ENCODE peak calls at places on chromosomes 1 and 21, in four cellular contexts. B is mucosa of descending colon, Q is GM12878, G is right lobe of liver. Z is an unnamed sample. For H3K4me1, the result is how much of the 10 kb centered on the place peaks cover.

GRCh38 chr1:3105167-3105863 is 36.3 kb downstream of the PRDM16 start:
- DNase-seq in B (no peak), G (no peak), Q (no peak), Z (no peak)

GRCh38 chr1:116360435-116361173 is 12.4 kb upstream of the ATP1A1 start:
- DNase-seq in B (no peak), Q (no peak), G (no peak), Z (no peak)

GRCh38 chr1:151862604-151863003 is 9.1 kb upstream of the THEM5 start:
- DNase-seq in Q (no peak), B (no peak), G (no peak), Z (no peak)

GRCh38 chr1:198686069-198686728 is 47.4 kb downstream of the PTPRC start:
- DNase-seq in B (no peak), G (no peak), Q (no peak), Z (no peak)

GRCh38 chr1:241838831-241839365 is 9.1 kb upstream of the EXO1 start:
- DNase-seq in Q (no peak), G (no peak), B (no peak), Z (no peak)

GRCh38 chr21:16304189-16304588 is 574.4 kb downstream of the USP25 start:
- DNase-seq in G (no peak), Q (no peak), B (no peak), Z (no peak)

GRCh38 chr1:115969509-115969908 is 6.8 kb upstream of the SLC22A15 start:
- DNase-seq in Q (no peak), B (no peak), G (no peak), Z (no peak)

GRCh38 chr1:29532741-29533140 is 296.4 kb downstream of the PTPRU start:
- DNase-seq in B (no peak), Q (no peak), G (no peak), Z (no peak)

GRCh38 chr1:41455479-41456271 is 28.8 kb downstream of the EDN2 start:
- DNase-seq in G (no peak), B (no peak), Q (no peak), Z (peak)

GRCh38 chr1:171142451-171143121 is 42.5 kb upstream of the FMO2 start:
- DNase-seq in Q (no peak), G (no peak), B (no peak), Z (no peak)

GRCh38 chr1:60765204-60765603 is 317.2 kb upstream of the NFIA start:
- DNase-seq in G (no peak), Q (no peak), B (no peak), Z (no peak)

GRCh38 chr21:15617968-15618367 is 111.8 kb upstream of the USP25 start:
- DNase-seq in Q (no peak), G (no peak), B (no peak), Z (no peak)

GRCh38 chr1:10682449-10683365 is 113.7 kb downstream of the CASZ1 start:
- DNase-seq in G (no peak), Q (no peak), B (no peak), Z (no peak)
- H3K4me1 ChIP-seq in G (under half), Q (under half), B (under half), Z (half or more)

DNA sequence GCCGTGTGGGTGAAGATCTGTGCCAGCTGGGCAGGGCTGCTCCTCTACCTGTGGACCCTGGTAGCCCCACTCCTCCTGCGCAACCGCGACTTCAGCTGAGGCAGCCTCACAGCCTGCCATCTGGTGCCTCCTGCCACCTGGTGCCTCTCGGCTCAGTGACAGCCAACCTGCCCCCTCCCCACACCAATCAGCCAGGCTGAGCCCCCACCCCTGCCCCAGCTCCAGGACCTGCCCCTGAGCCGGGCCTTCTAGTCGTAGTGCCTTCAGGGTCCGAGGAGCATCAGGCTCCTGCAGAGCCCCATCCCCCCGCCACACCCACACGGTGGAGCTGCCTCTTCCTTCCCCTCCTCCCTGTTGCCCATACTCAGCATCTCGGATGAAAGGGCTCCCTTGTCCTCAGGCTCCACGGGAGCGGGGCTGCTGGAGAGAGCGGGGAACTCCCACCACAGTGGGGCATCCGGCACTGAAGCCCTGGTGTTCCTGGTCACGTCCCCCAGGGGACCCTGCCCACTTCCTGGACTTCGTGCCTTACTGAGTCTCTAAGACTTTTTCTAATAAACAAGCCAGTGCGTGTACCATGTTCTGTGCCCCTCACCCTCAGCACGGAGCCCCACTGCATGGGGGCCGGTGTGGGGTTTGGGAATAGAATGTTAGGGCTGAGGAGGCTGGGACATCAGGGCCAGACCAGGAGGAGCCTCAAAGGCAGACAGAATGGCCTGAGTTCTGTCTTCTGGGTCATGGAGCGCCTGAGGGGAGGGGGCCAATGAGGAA is 21.3 kb downstream of the SERINC2 start:
- DNase-seq in Q (no peak), G (no peak), B (no peak), Z (no peak)
- TF ChIP-seq CTCF in Q (no peak), G (no peak), B (no peak), Z (no peak)

GRCh38 chr1:56258395-56258794 is 321.0 kb downstream of the PLPP3 start:
- DNase-seq in Q (no peak), B (no peak), G (no peak), Z (no peak)
- H3K4me3 ChIP-seq in Q (no peak), B (no peak), G (no peak), Z (no peak)

GRCh38 chr1:155006601-155007101 is 4.0 kb downstream of the ZBTB7B start:
- DNase-seq in Q (no peak), G (no peak), B (peak), Z (no peak)

GRCh38 chr1:155009742-155010141 is 7.1 kb downstream of the ZBTB7B start:
- DNase-seq in G (no peak), B (no peak), Q (no peak), Z (no peak)

GRCh38 chr1:155007253-155007828 is 4.7 kb downstream of the ZBTB7B start:
- DNase-seq in B (peak), G (peak), Q (no peak), Z (peak)

GRCh38 chr1:155009221-155009711 is 6.7 kb downstream of the ZBTB7B start:
- DNase-seq in B (peak), G (no peak), Q (no peak), Z (no peak)

DNA sequence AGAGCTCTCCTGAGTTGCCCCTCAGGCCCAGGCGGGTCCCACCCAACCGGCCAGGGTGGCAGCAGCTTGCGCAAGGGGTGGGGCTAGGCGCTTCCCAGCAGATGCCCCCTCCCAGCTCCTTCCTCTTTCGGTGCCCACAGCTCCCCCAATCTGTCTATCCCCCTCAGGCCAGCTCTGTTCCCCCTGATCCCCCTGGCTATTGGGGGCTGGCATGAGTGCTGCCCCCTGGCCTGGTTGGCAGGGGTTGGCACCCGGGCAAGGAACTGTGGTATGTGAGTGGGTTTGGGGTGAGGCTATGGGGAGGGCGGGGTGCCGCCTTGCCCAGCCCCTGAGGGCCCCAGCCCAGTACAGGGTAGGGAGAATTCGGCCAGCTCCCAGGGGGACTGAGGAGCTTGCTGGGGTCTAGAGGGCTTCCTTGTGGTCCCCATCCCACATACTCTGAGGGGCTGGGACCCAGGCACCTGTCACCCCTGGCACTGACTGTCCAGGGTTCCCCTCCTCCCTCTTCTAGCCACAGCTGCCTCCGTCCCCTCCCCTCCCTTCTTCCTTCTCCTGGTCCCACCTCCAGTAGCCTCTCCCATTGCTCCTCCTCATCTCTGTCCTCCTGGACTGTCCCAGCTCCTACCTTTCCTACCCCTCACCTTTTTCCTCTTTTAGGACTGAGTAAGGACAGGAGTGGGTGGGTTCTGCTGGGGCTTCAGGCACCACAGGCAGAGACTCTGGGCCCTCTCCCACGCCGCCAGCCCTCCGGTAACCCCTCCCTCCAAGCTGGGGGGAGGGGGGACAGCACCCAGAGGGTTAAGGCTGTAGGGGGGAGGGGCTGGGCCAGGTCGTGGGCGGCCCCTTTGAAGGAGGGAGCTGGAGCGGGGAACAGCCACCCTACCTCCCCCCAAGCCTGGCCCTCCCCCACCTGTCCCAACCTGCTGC is 5.7 kb downstream of the ZBTB7B start:
- DNase-seq in Q (no peak), G (no peak), B (peak), Z (peak)
- H3K4me1 ChIP-seq in Q (half or more), G (half or more), B (half or more), Z (half or more)

GRCh38 chr1:68321084-68321685 is 88.9 kb upstream of the WLS start:
- DNase-seq in B (peak), Q (no peak), G (peak), Z (peak)
- TF ChIP-seq CTCF in B (peak), Q (peak), G (peak), Z (peak)

DNA sequence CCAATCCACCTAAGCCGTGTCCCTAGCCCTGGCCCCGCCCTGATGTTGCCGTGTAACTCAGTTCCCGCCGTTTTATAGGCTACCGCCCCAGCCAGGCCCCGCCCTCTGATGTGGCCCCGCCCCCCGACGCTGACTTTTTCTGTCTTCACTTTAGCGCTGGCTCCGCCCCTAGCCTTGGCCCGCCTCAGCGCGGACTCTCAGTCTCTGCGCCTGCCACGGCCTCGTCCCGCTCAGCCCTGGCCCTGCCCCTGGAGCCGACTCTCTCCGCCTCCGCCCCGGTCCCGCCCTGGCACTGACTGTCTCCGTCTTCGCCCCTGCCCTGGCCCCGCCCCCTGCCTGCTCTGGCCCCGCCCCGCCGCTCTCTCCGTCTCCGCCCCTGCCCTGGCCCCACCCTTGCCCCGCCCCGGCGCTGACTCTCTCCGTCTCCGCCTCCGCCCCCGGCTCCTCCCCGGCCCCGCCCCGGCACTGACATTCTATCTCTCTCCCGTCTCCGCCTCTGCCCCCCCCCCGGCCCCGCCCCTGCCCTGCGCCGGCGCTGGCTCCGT is 5.2 kb downstream of the MATN1 start:
- DNase-seq in B (peak), Q (peak), G (peak), Z (peak)
- H3K4me3 ChIP-seq in B (no peak), Q (peak), G (peak), Z (peak)

GRCh38 chr21:41926807-41927171 is 27.0 kb downstream of the C2CD2 start:
- DNase-seq in B (no peak), G (no peak), Q (no peak), Z (no peak)
- H3K4me1 ChIP-seq in B (under half), G (under half), Q (half or more), Z (half or more)

Z was measured in left ventricle myocardium inferior.